ENCODE peak calls at places on chromosome 7, in eight cellular contexts. B is astrocyte, K is neural progenitor cell, Z is GM23248, N is colonic mucosa, D is fibroblast of lung, A is mammary epithelial cell, V is neuronal stem cell. E is an unnamed sample.

GRCh38 chr7:44748948-44749731 is 493 bp downstream of the ZMIZ2 start:
- DNase-seq in V (no peak), K (peak), Z (peak), D (no peak), N (no peak), A (no peak), B (no peak), E (peak)

GRCh38 chr7:42886866-42887509 is 24.9 kb downstream of the C7orf25 start:
- DNase-seq in B (no peak), N (no peak), A (peak), V (no peak), K (no peak), D (no peak), Z (no peak), E (no peak)

GRCh38 chr7:151843181-151843580 is 33.7 kb downstream of the PRKAG2 start:
- DNase-seq in Z (no peak), V (no peak), A (no peak), K (no peak), B (no peak), D (no peak), N (no peak), E (no peak)

GRCh38 chr7:26699761-26700160 is 164.6 kb downstream of the SKAP2 start:
- DNase-seq in N (no peak), D (no peak), B (no peak), K (no peak), Z (no peak), A (no peak), V (no peak), E (no peak)

GRCh38 chr7:141294122-141294829 is 220.4 kb downstream of the TMEM178B start:
- DNase-seq in D (no peak), Z (no peak), A (no peak), K (peak), V (no peak), B (no peak), N (no peak), E (no peak)

GRCh38 chr7:45185028-45185863 is 27.7 kb downstream of the RAMP3 start:
- DNase-seq in Z (no peak), K (no peak), V (no peak), N (no peak), B (no peak), A (no peak), D (no peak), E (peak)

GRCh38 chr7:158723266-158723665 is 18.7 kb upstream of the NCAPG2 start:
- DNase-seq in K (no peak), A (no peak), Z (no peak), B (no peak), N (peak), V (no peak), D (no peak), E (no peak)

GRCh38 chr7:27263781-27264180 is 21.2 kb downstream of the EVX1 start:
- DNase-seq in V (no peak), K (no peak), Z (no peak), A (no peak), D (no peak), B (no peak), N (no peak), E (no peak)

GRCh38 chr7:81725003-81725402 is 44.8 kb downstream of the HGF start:
- DNase-seq in B (peak), K (no peak), V (no peak), Z (peak), D (peak), A (no peak), N (no peak), E (no peak)

GRCh38 chr7:121519548-121520521 is 123.7 kb upstream of the FAM3C start:
- DNase-seq in V (no peak), N (no peak), D (no peak), Z (peak), K (no peak), A (no peak), B (no peak), E (no peak)

GRCh38 chr7:92609921-92610518 is 19.8 kb upstream of the FAM133B start:
- DNase-seq in A (no peak), N (no peak), B (no peak), V (no peak), K (no peak), Z (peak), D (no peak), E (no peak)

GRCh38 chr7:77791336-77791735 is 6.9 kb downstream of the TMEM60 start:
- DNase-seq in Z (no peak), B (no peak), N (no peak), K (no peak), V (no peak), D (no peak), A (no peak), E (no peak)

GRCh38 chr7:106891545-106892410 is 26.7 kb downstream of the PIK3CG start:
- DNase-seq in B (no peak), K (peak), V (no peak), N (no peak), Z (no peak), A (no peak), D (no peak), E (no peak)

GRCh38 chr7:40608321-40609075 is 473.7 kb downstream of the SUGCT start:
- DNase-seq in Z (peak), B (no peak), V (no peak), K (no peak), A (peak), N (no peak), D (no peak), E (no peak)

GRCh38 chr7:127831312-127832212 is 179.6 kb downstream of the SND1 start:
- DNase-seq in D (no peak), Z (no peak), V (no peak), A (no peak), K (no peak), B (no peak), N (no peak), E (no peak)

GRCh38 chr7:82288769-82289535 is 154.6 kb downstream of the CACNA2D1 start:
- DNase-seq in Z (no peak), A (no peak), V (no peak), B (peak), K (no peak), D (peak), N (no peak), E (no peak)

GRCh38 chr7:65002972-65003585 is 3.4 kb downstream of the ERV3-1 start:
- DNase-seq in N (no peak), Z (no peak), V (no peak), B (no peak), K (no peak), A (no peak), D (no peak), E (no peak)

GRCh38 chr7:5661941-5662340 is 119.5 kb downstream of the RNF216 start:
- DNase-seq in V (no peak), N (no peak), A (no peak), Z (no peak), K (no peak), B (no peak), D (no peak), E (no peak)

GRCh38 chr7:24721378-24722030 is 35.8 kb downstream of the GSDME start:
- DNase-seq in N (no peak), V (no peak), K (peak), Z (no peak), B (no peak), A (peak), D (no peak), E (peak)

GRCh38 chr7:137727413-137727812 is 119.4 kb downstream of the DGKI start:
- DNase-seq in V (no peak), D (no peak), Z (no peak), K (no peak), A (no peak), N (no peak), B (no peak), E (no peak)

GRCh38 chr7:137734221-137734620 is 112.6 kb downstream of the DGKI start:
- DNase-seq in A (no peak), D (peak), N (no peak), K (no peak), Z (peak), B (no peak), V (no peak), E (no peak)

GRCh38 chr7:137731436-137731835 is 115.3 kb downstream of the DGKI start:
- DNase-seq in V (no peak), N (no peak), Z (peak), B (peak), K (no peak), A (no peak), D (peak), E (no peak)

GRCh38 chr7:137728426-137728825 is 118.3 kb downstream of the DGKI start:
- DNase-seq in D (no peak), N (no peak), B (no peak), K (no peak), A (no peak), Z (no peak), V (no peak), E (no peak)
- H3K9ac ChIP-seq in D (no peak), N (no peak), B (no peak), K (no peak), A (no peak), Z (no peak), V (no peak), E (no peak)

GRCh38 chr7:99123571-99124033 is 20.3 kb downstream of the SMURF1 start:
- DNase-seq in Z (peak), D (no peak), N (no peak), V (no peak), K (no peak), A (peak), B (no peak), E (no peak)
- H3K27ac ChIP-seq in Z (peak), D (peak), N (peak), V (no peak), K (no peak), A (peak), B (peak), E (no peak)

GRCh38 chr7:21981524-21981923 is 35.8 kb upstream of the CDCA7L start:
- DNase-seq in K (no peak), V (no peak), Z (no peak), D (no peak), N (no peak), B (no peak), A (no peak), E (no peak)

GRCh38 chr7:21984042-21984441 is 38.3 kb upstream of the CDCA7L start:
- DNase-seq in N (no peak), K (no peak), B (no peak), V (no peak), D (no peak), Z (no peak), A (no peak), E (no peak)

GRCh38 chr7:21986101-21986500 is 40.4 kb upstream of the CDCA7L start:
- DNase-seq in Z (no peak), A (no peak), B (no peak), V (no peak), D (no peak), N (no peak), K (no peak), E (no peak)

GRCh38 chr7:21980921-21981320 is 35.2 kb upstream of the CDCA7L start:
- DNase-seq in A (no peak), N (no peak), K (no peak), D (no peak), V (no peak), Z (no peak), B (no peak), E (no peak)
- H3K9ac ChIP-seq in A (no peak), N (no peak), K (no peak), D (no peak), V (no peak), Z (no peak), B (no peak), E (no peak)

DNA sequence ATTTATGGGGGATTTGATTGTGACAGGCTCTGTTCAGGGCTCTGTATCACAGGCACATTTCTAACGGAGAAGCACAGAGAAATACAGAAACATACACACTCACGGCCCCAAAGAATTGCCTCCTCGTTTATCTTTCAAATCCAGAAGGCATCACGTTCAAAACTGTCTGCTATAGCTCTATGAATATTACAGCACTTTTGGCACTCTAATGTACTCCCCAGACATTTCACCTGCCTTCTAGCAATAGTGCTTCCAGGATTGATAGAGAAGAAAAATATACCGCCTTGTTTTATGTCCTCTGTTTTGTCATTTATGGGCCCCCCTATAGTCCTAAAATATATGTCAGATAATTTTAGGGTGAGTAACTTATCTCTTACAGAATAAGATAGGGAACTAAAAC is 947.5 kb downstream of the ANKRD7 start:
- DNase-seq in Z (no peak), N (no peak), K (no peak), A (no peak), D (no peak), B (no peak), V (no peak), E (no peak)
- H3K27ac ChIP-seq in Z (no peak), N (no peak), K (no peak), A (no peak), D (no peak), B (no peak), V (no peak), E (no peak)

GRCh38 chr7:100627238-100627549 is 14.2 kb downstream of the TFR2 start:
- DNase-seq in V (no peak), B (no peak), Z (no peak), A (no peak), N (no peak), K (no peak), D (no peak), E (no peak)

GRCh38 chr7:100629117-100629711 is 12.1 kb downstream of the TFR2 start:
- DNase-seq in V (no peak), B (no peak), D (no peak), Z (peak), N (no peak), A (no peak), K (peak), E (peak)

GRCh38 chr7:100623951-100624824 is 11.8 kb downstream of the MOSPD3 start:
- DNase-seq in A (no peak), Z (no peak), D (no peak), K (no peak), V (no peak), N (no peak), B (no peak), E (no peak)

GRCh38 chr7:100626055-100626454 is 13.7 kb downstream of the MOSPD3 start:
- DNase-seq in K (no peak), V (no peak), D (no peak), N (no peak), Z (no peak), A (no peak), B (no peak), E (no peak)

DNA sequence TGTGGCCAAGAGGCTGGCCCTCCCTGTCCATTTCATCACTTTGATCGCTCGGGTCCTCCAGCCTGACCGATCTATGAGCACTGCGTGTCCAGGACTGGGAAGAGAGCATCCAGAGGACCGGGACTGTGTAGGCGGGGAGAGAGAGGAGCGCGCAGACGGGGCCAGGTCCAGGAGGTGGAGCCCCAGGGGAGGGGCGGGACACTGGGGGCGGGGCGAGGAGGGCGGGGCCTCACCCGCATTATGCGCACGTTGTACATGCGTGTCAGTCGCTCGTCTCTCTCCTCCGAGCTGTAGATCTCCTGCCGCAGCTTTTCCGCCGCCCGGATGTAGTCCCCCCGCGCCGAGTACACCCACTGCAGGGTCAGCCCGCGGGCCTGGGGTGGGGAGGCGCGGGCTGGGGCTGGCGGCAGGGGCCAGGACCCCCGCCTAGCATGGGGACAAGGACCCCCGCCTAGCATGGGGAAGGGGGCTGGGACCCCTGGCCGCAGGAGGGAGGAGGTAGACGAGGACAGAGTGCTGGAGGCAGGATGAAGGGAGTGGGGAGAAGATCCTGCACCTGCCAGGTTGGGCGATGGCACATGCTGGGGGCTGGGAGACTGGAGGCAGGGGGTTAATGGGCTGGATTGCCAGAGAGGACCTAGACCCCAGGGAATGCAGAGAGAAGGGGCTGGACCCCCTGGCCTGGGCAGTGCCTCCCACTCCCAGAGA is 14.3 kb downstream of the MOSPD3 start:
- DNase-seq in B (peak), A (peak), Z (peak), N (peak), D (peak), K (peak), V (peak), E (peak)
- H3K9ac ChIP-seq in B (peak), A (no peak), Z (peak), N (peak), D (peak), K (no peak), V (peak), E (no peak)

GRCh38 chr7:66181329-66181728 is 23.8 kb upstream of the TPST1 start:
- DNase-seq in K (no peak), V (no peak), Z (no peak), N (no peak), B (no peak), A (no peak), D (no peak), E (no peak)

GRCh38 chr7:66182920-66183319 is 22.2 kb upstream of the TPST1 start:
- DNase-seq in K (no peak), A (no peak), V (no peak), B (no peak), D (no peak), Z (no peak), N (no peak), E (no peak)

GRCh38 chr7:66185680-66186187 is 19.4 kb upstream of the TPST1 start:
- DNase-seq in B (no peak), D (no peak), A (no peak), V (no peak), N (no peak), Z (no peak), K (no peak), E (no peak)

GRCh38 chr7:66181845-66182244 is 23.3 kb upstream of the TPST1 start:
- DNase-seq in K (no peak), V (no peak), N (no peak), D (no peak), A (no peak), B (no peak), Z (no peak), E (no peak)

GRCh38 chr7:66183700-66184099 is 21.4 kb upstream of the TPST1 start:
- DNase-seq in Z (peak), N (no peak), B (peak), A (peak), K (no peak), D (peak), V (no peak), E (no peak)
- H3K27ac ChIP-seq in Z (peak), N (no peak), B (peak), A (no peak), K (no peak), D (peak), V (no peak), E (no peak)

GRCh38 chr7:129066290-129067131 is 11.6 kb upstream of the TNPO3 start:
- DNase-seq in K (no peak), N (no peak), B (peak), V (no peak), A (peak), D (peak), Z (peak), E (peak)
- H3K9ac ChIP-seq in K (no peak), N (no peak), B (no peak), V (no peak), A (no peak), D (no peak), Z (peak), E (no peak)

DNA sequence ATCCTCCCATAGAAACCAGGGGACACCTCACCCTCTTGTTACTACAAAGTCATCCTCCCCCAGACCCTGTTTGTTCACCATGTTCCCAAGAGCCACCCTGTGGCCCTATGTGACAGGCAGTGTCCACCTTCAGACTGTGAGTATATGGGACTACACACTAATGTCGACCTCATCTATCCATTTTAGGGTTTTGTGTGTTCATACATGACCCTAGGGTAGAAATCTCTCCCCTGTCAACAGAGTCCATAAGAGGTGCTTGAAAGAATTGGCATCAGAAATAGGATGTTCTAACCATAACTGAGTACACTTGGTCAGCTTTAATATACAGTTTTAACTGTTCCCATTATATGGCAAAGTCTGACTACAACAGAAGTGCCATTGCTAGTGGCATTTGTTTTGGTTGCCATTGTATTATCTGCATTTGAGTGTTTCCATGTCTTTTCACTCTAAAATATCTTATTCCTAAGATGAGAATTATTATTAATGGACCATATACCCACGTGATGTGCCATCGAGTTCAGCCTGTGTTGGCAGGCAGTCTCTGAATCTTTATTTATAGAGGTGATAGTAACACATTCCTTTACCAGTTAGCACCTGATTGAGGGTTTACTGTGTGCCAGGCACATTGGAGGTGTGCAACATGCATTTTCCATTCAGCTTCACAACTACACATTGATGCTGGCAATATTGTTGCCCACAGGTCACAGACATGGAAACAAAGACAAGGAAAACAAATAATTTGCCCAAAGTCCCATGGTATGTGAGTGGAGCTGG is 590.6 kb upstream of the IGFBP3 start:
- DNase-seq in A (no peak), Z (no peak), V (no peak), N (no peak), D (no peak), K (no peak), B (no peak), E (no peak)
- H3K27ac ChIP-seq in A (no peak), Z (no peak), V (no peak), N (no peak), D (no peak), K (no peak), B (no peak), E (no peak)

DNA sequence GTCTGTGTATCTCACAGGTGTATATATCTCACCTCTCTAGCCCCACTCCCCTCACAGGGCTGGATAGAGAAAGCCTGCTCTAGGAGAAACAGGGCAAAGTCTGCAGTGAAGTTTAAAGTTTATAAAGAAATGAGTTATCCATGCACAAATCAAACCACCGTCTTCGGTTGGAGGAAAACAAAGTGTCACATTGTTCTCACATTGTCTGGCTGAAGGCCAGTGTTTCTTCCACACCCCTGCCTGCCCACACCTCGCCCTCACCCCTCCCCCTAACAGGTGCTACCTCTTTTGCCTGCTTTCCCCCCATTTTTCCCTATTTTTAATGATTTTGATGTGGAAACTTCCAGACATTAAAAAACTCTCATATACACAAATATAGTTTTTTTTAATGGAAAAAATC is 25.8 kb downstream of the AQP1 start:
- DNase-seq in N (peak), V (no peak), Z (no peak), D (no peak), B (no peak), K (no peak), A (peak), E (no peak)
- H3K9ac ChIP-seq in N (no peak), V (no peak), Z (no peak), D (no peak), B (no peak), K (no peak), A (no peak), E (no peak)